ENCODE peak calls at places on chromosomes 13 and 19, in nine cellular contexts. I is mesenteric fat pad; S is T-helper 2 cell; Q is psoas muscle; F is effector memory CD4-positive, alpha-beta T cell; V is activated CD4-positive, alpha-beta T cell treated with anti-CD3 and anti-CD28 coated beads, Interleukin-2, amount 10 ng/mL, durations not matched to agents 7 days and 5 days; D is stimulated activated effector memory CD8-positive, alpha-beta T cell treated with anti-CD3 and anti-CD28 coated beads, Interleukin-12 subunit alpha, Interleukin-12 subunit beta, amount 100 ng/mL, for 72 hours; H is NCI-H460; U is activated T-cell treated with anti-CD3 and anti-CD28 coated beads for 1 hour. O is an unnamed sample.

GRCh38 chr13:38376551-38376950 is 26.9 kb downstream of the UFM1 start:
- DNase-seq in U (no peak), F (no peak), H (no peak), V (no peak), D (no peak), S (no peak), I (no peak), Q (no peak), O (no peak)

GRCh38 chr19:53597023-53597422 is 34.8 kb upstream of the DPRX start:
- DNase-seq in V (no peak), U (no peak), D (no peak), F (no peak), I (no peak), H (no peak), Q (no peak), S (no peak), O (no peak)

GRCh38 chr19:23527797-23528196 is 132.5 kb upstream of the ZNF91 start:
- DNase-seq in Q (no peak), H (no peak), D (no peak), F (no peak), S (no peak), U (no peak), I (no peak), V (no peak), O (no peak)

GRCh38 chr19:58045411-58046050 is 11.7 kb downstream of the ZSCAN1 start:
- DNase-seq in I (no peak), H (no peak), D (no peak), Q (no peak), V (no peak), S (no peak), U (no peak), F (no peak), O (no peak)

GRCh38 chr13:44971656-44972595 is 17.3 kb downstream of the NUFIP1 start:
- DNase-seq in U (no peak), F (no peak), D (no peak), H (no peak), S (no peak), I (no peak), Q (no peak), V (no peak), O (no peak)

GRCh38 chr19:33688657-33688992 is 66.9 kb downstream of the CHST8 start:
- DNase-seq in F (no peak), S (no peak), I (peak; percentile 89), Q (no peak), U (no peak), H (no peak), D (no peak), V (no peak), O (no peak)

GRCh38 chr19:540867-541637 is 2.8 kb upstream of the GZMM start:
- DNase-seq in V (no peak), U (no peak), Q (no peak), D (no peak), H (no peak), I (no peak), S (no peak), F (no peak), O (no peak)

GRCh38 chr13:49421391-49421790 is 22.5 kb downstream of the CAB39L start:
- DNase-seq in I (no peak), S (no peak), Q (no peak), F (peak; percentile 5), V (peak; percentile 26), U (no peak), H (no peak), D (no peak), O (no peak)

GRCh38 chr19:18131841-18132596 is 20.9 kb upstream of the PIK3R2 start:
- DNase-seq in F (no peak), U (no peak), I (no peak), S (no peak), H (no peak), Q (no peak), D (no peak), V (no peak), O (no peak)

GRCh38 chr19:43570174-43570791 is 5.0 kb downstream of the XRCC1 start:
- DNase-seq in H (no peak), Q (no peak), I (no peak), S (no peak), F (no peak), U (no peak), V (no peak), D (no peak), O (peak; percentile 66)

GRCh38 chr19:45050036-45050435 is 11.2 kb downstream of the CLASRP start:
- DNase-seq in I (no peak), F (no peak), U (no peak), Q (no peak), H (no peak), S (no peak), V (no peak), D (no peak), O (no peak)

GRCh38 chr19:50460161-50460765 is 16.0 kb upstream of the EMC10 start:
- DNase-seq in D (no peak), Q (no peak), S (no peak), F (no peak), U (no peak), V (no peak), I (no peak), H (no peak), O (no peak)

GRCh38 chr19:34217952-34218817 is 36.2 kb upstream of the GARRE1 start:
- DNase-seq in V (peak; percentile 80), F (peak; percentile 50), U (peak; percentile 35), S (no peak), Q (no peak), H (no peak), I (no peak), D (peak; percentile 24), O (no peak)

GRCh38 chr13:33797622-33798021 is 20.3 kb upstream of the RFC3 start:
- DNase-seq in H (no peak), Q (no peak), I (no peak), U (no peak), V (no peak), D (no peak), S (no peak), F (no peak), O (no peak)

GRCh38 chr13:112456138-112457056 is 80.2 kb downstream of the SPACA7 start:
- DNase-seq in F (no peak), I (peak; percentile 67), D (no peak), S (no peak), V (no peak), H (no peak), U (no peak), Q (no peak), O (no peak)

GRCh38 chr19:42199440-42200115 is 17.9 kb downstream of the DEDD2 start:
- DNase-seq in Q (peak; percentile 43), I (no peak), S (no peak), F (peak; percentile 46), U (peak; percentile 30), V (peak; percentile 86), H (no peak), D (no peak), O (no peak)

GRCh38 chr19:30682576-30683536 is 310.7 kb downstream of the ZNF536 start:
- DNase-seq in I (peak; percentile 90), U (peak; percentile 41), H (peak; percentile 35), V (peak; percentile 49), F (peak; percentile 30), S (no peak), Q (peak; percentile 71), D (peak; percentile 42), O (peak; percentile 59)

GRCh38 chr19:32519023-32519422 is 62.0 kb upstream of the PDCD5 start:
- DNase-seq in D (no peak), H (no peak), Q (no peak), S (no peak), U (no peak), I (no peak), F (no peak), V (peak; percentile 21), O (no peak)

GRCh38 chr13:94705081-94705751 is 7.1 kb downstream of the SOX21 start:
- DNase-seq in F (no peak), I (no peak), H (no peak), S (no peak), D (no peak), Q (no peak), V (no peak), U (no peak), O (no peak)

GRCh38 chr19:15461694-15462093 is 2.6 kb downstream of the RASAL3 start:
- DNase-seq in V (no peak), U (no peak), Q (no peak), F (no peak), S (no peak), H (no peak), I (no peak), D (no peak), O (no peak)

GRCh38 chr13:93496985-93497673 is 270.5 kb downstream of the GPC6 start:
- DNase-seq in I (no peak), Q (no peak), U (no peak), D (no peak), S (no peak), H (no peak), F (no peak), V (no peak), O (peak; percentile 74)

GRCh38 chr13:25988655-25989054 is 63.2 kb downstream of the SHISA2 start:
- DNase-seq in D (no peak), I (no peak), V (no peak), H (no peak), U (no peak), Q (no peak), F (no peak), S (no peak), O (no peak)

GRCh38 chr19:7529610-7530490 is 5.7 kb upstream of the PNPLA6 start:
- DNase-seq in D (no peak), U (no peak), Q (no peak), I (no peak), V (no peak), S (no peak), H (no peak), F (no peak), O (no peak)

GRCh38 chr19:40565910-40566495 is 10.7 kb upstream of the SHKBP1 start:
- DNase-seq in U (no peak), F (no peak), D (no peak), S (no peak), H (no peak), I (no peak), V (no peak), Q (no peak), O (no peak)

GRCh38 chr19:12984683-12985048 is 10.6 kb upstream of the NFIX start:
- DNase-seq in F (no peak), Q (peak; percentile 31), U (no peak), V (no peak), I (no peak), S (no peak), H (no peak), D (no peak), O (no peak)

GRCh38 chr19:16876904-16877361 is 11.9 kb upstream of the F2RL3 start:
- DNase-seq in U (no peak), V (no peak), F (no peak), S (no peak), Q (no peak), D (no peak), H (no peak), I (no peak), O (no peak)

GRCh38 chr19:17584132-17584531 is 28.7 kb downstream of the COLGALT1 start:
- DNase-seq in D (no peak), Q (no peak), S (no peak), V (no peak), H (no peak), I (no peak), F (no peak), U (no peak), O (no peak)

GRCh38 chr13:79483302-79483701 is 2.3 kb downstream of the NDFIP2 start:
- DNase-seq in V (no peak), Q (no peak), U (no peak), S (no peak), H (no peak), F (no peak), D (no peak), I (no peak), O (no peak)

GRCh38 chr19:47615714-47616113 is 6.8 kb downstream of the BICRA start:
- DNase-seq in H (no peak), F (no peak), D (no peak), I (no peak), U (no peak), S (no peak), Q (no peak), V (no peak), O (no peak)

GRCh38 chr19:4970558-4971423 is 1.9 kb downstream of the KDM4B start:
- DNase-seq in D (no peak), I (no peak), F (no peak), Q (no peak), S (no peak), U (no peak), H (no peak), V (no peak), O (no peak)

GRCh38 chr19:10602330-10603083 is 15.4 kb upstream of the AP1M2 start:
- DNase-seq in H (peak; percentile 50), U (peak; percentile 87), D (peak; percentile 84), F (peak; percentile 81), V (peak; percentile 87), I (peak; percentile 94), Q (peak; percentile 89), S (peak; percentile 85), O (peak; percentile 45)